ENCODE peak calls at places on chromosomes 12 and 14, in six cellular contexts. One of them, this sample, is unnamed.

GRCh38 chr12:43329381-43329780 is 222.6 kb downstream of the ADAMTS20 start:
- DNase-seq in Right ventricle myocardium superior: no peak
- DNase-seq in COR-L47: no peak
- DNase-seq in cerebellum: no peak
- DNase-seq in stimulated activated CD4-positive, alpha-beta T cell treated with anti-CD3 and anti-CD28 coated beads, Interleukin-15, amount 100 ng/mL, for 1 hour: no peak
- DNase-seq in NCI-H2081: no peak
- DNase-seq in this sample: no peak

GRCh38 chr14:55245657-55246268 is 25.5 kb upstream of the FBXO34 start:
- DNase-seq in Right ventricle myocardium superior: no peak
- DNase-seq in COR-L47: no peak
- DNase-seq in cerebellum: no peak
- DNase-seq in stimulated activated CD4-positive, alpha-beta T cell treated with anti-CD3 and anti-CD28 coated beads, Interleukin-15, amount 100 ng/mL, for 1 hour: no peak
- DNase-seq in NCI-H2081: no peak
- DNase-seq in this sample: no peak

GRCh38 chr14:93333631-93334095 is 827 bp upstream of the BTBD7 start:
- DNase-seq in Right ventricle myocardium superior: no peak
- DNase-seq in COR-L47: no peak
- DNase-seq in cerebellum: peak
- DNase-seq in stimulated activated CD4-positive, alpha-beta T cell treated with anti-CD3 and anti-CD28 coated beads, Interleukin-15, amount 100 ng/mL, for 1 hour: no peak
- DNase-seq in NCI-H2081: peak
- DNase-seq in this sample: no peak

GRCh38 chr12:80031229-80031628 is 68.1 kb upstream of the OTOGL start:
- DNase-seq in Right ventricle myocardium superior: no peak
- DNase-seq in COR-L47: no peak
- DNase-seq in cerebellum: no peak
- DNase-seq in stimulated activated CD4-positive, alpha-beta T cell treated with anti-CD3 and anti-CD28 coated beads, Interleukin-15, amount 100 ng/mL, for 1 hour: no peak
- DNase-seq in NCI-H2081: no peak
- DNase-seq in this sample: no peak

GRCh38 chr12:53599579-53599978 is 26.6 kb downstream of the ATF7 start:
- DNase-seq in Right ventricle myocardium superior: no peak
- DNase-seq in COR-L47: no peak
- DNase-seq in cerebellum: no peak
- DNase-seq in stimulated activated CD4-positive, alpha-beta T cell treated with anti-CD3 and anti-CD28 coated beads, Interleukin-15, amount 100 ng/mL, for 1 hour: no peak
- DNase-seq in NCI-H2081: no peak
- DNase-seq in this sample: no peak

GRCh38 chr14:99910337-99911268 is 117.4 kb downstream of the EML1 start:
- DNase-seq in Right ventricle myocardium superior: no peak
- DNase-seq in COR-L47: no peak
- DNase-seq in cerebellum: no peak
- DNase-seq in stimulated activated CD4-positive, alpha-beta T cell treated with anti-CD3 and anti-CD28 coated beads, Interleukin-15, amount 100 ng/mL, for 1 hour: no peak
- DNase-seq in NCI-H2081: no peak
- DNase-seq in this sample: no peak

GRCh38 chr12:49847161-49847560 is 4.3 kb upstream of the BCDIN3D start:
- DNase-seq in Right ventricle myocardium superior: no peak
- DNase-seq in COR-L47: no peak
- DNase-seq in cerebellum: no peak
- DNase-seq in stimulated activated CD4-positive, alpha-beta T cell treated with anti-CD3 and anti-CD28 coated beads, Interleukin-15, amount 100 ng/mL, for 1 hour: no peak
- DNase-seq in NCI-H2081: no peak
- DNase-seq in this sample: no peak

GRCh38 chr12:130496516-130497120 is 158.9 kb downstream of the PIWIL1 start:
- DNase-seq in Right ventricle myocardium superior: no peak
- DNase-seq in COR-L47: no peak
- DNase-seq in cerebellum: no peak
- DNase-seq in stimulated activated CD4-positive, alpha-beta T cell treated with anti-CD3 and anti-CD28 coated beads, Interleukin-15, amount 100 ng/mL, for 1 hour: no peak
- DNase-seq in NCI-H2081: no peak
- DNase-seq in this sample: no peak

GRCh38 chr14:50357753-50358380 is 38.8 kb downstream of the CDKL1 start:
- DNase-seq in Right ventricle myocardium superior: no peak
- DNase-seq in COR-L47: no peak
- DNase-seq in cerebellum: no peak
- DNase-seq in stimulated activated CD4-positive, alpha-beta T cell treated with anti-CD3 and anti-CD28 coated beads, Interleukin-15, amount 100 ng/mL, for 1 hour: no peak
- DNase-seq in NCI-H2081: no peak
- DNase-seq in this sample: no peak

GRCh38 chr14:105176513-105176912 is 4.6 kb downstream of the NUDT14 start:
- DNase-seq in Right ventricle myocardium superior: no peak
- DNase-seq in COR-L47: no peak
- DNase-seq in cerebellum: no peak
- DNase-seq in stimulated activated CD4-positive, alpha-beta T cell treated with anti-CD3 and anti-CD28 coated beads, Interleukin-15, amount 100 ng/mL, for 1 hour: no peak
- DNase-seq in NCI-H2081: no peak
- DNase-seq in this sample: no peak